ENCODE peak calls at places on chromosome 11, in six cellular contexts. A is OCI-LY7, W is A673, X is iPS DF 6.9, G is cardiac muscle cell, K is HCT116. E is an unnamed sample.

GRCh38 chr11:86672007-86672621 is at the start of gene ME3:
- DNase-seq in A (no peak), W (peak; percentile 66), X (no peak), G (peak; percentile 62), K (no peak), E (peak; percentile 90)

GRCh38 chr11:61718046-61718531 is 34.3 kb upstream of the MYRF start:
- DNase-seq in A (no peak), W (no peak), X (no peak), G (no peak), K (no peak), E (no peak)

GRCh38 chr11:89355649-89356048 is 135.5 kb downstream of the NOX4 start:
- DNase-seq in A (no peak), W (no peak), X (no peak), G (no peak), K (no peak), E (no peak)

GRCh38 chr11:119368121-119369034 is 13.1 kb downstream of the USP2 start:
- DNase-seq in A (no peak), W (peak; percentile 80), X (no peak), G (peak; percentile 33), K (no peak), E (peak; percentile 87)

GRCh38 chr11:11351042-11351586 is 1.9 kb downstream of the CSNK2A3 start:
- DNase-seq in A (no peak), W (no peak), X (no peak), G (peak; percentile 15), K (no peak), E (no peak)

GRCh38 chr11:92879086-92879485 is 90.4 kb upstream of the MTNR1B start:
- DNase-seq in A (no peak), W (no peak), X (no peak), G (no peak), K (no peak), E (no peak)

GRCh38 chr11:95092549-95093324 is 3.1 kb downstream of the ENDOD1 start:
- DNase-seq in A (peak; percentile 62), W (peak; percentile 40), X (no peak), G (peak; percentile 50), K (no peak), E (peak; percentile 86)

GRCh38 chr11:63907808-63908530 is 9.0 kb downstream of the RCOR2 start:
- DNase-seq in A (no peak), W (no peak), X (no peak), G (no peak), K (no peak), E (no peak)

GRCh38 chr11:117663826-117664225 is 133.2 kb downstream of the DSCAML1 start:
- DNase-seq in A (no peak), W (no peak), X (no peak), G (no peak), K (no peak), E (no peak)

GRCh38 chr11:5504403-5504891 is 5.3 kb downstream of the UBQLN3 start:
- DNase-seq in A (no peak), W (no peak), X (no peak), G (no peak), K (no peak), E (no peak)

GRCh38 chr11:104892723-104893511 is 5.3 kb downstream of the CASP12 start:
- DNase-seq in A (no peak), W (no peak), X (no peak), G (peak; percentile 19), K (no peak), E (no peak)

GRCh38 chr11:11980841-11981308 is 27.6 kb downstream of the DKK3 start:
- DNase-seq in A (no peak), W (peak; percentile 69), X (no peak), G (no peak), K (no peak), E (no peak)

GRCh38 chr11:90701040-90701439 is 478.2 kb upstream of the CHORDC1 start:
- DNase-seq in A (no peak), W (peak; percentile 5), X (no peak), G (no peak), K (no peak), E (no peak)

GRCh38 chr11:118438314-118438931 is 2.1 kb downstream of the KMT2A start:
- DNase-seq in A (peak; percentile 53), W (peak; percentile 78), X (no peak), G (peak; percentile 86), K (no peak), E (no peak)

GRCh38 chr11:15616130-15617105 is 501.7 kb downstream of the INSC start:
- DNase-seq in A (no peak), W (peak; percentile 7), X (no peak), G (no peak), K (no peak), E (no peak)

GRCh38 chr11:19811391-19811790 is 98.8 kb downstream of the NAV2 start:
- DNase-seq in A (no peak), W (peak; percentile 7), X (no peak), G (no peak), K (no peak), E (no peak)

GRCh38 chr11:61701298-61701993 is 21.3 kb downstream of the DAGLA start:
- DNase-seq in A (peak; percentile 27), W (peak; percentile 76), X (no peak), G (no peak), K (peak; percentile 22), E (peak; percentile 72)

GRCh38 chr11:125173027-125173426 is 8.5 kb downstream of the PKNOX2 start:
- DNase-seq in A (no peak), W (no peak), X (no peak), G (no peak), K (no peak), E (no peak)

GRCh38 chr11:33742249-33742851 is 6.1 kb upstream of the CD59 start:
- DNase-seq in A (peak; percentile 36), W (peak; percentile 62), X (no peak), G (peak; percentile 60), K (no peak), E (no peak)

DNA sequence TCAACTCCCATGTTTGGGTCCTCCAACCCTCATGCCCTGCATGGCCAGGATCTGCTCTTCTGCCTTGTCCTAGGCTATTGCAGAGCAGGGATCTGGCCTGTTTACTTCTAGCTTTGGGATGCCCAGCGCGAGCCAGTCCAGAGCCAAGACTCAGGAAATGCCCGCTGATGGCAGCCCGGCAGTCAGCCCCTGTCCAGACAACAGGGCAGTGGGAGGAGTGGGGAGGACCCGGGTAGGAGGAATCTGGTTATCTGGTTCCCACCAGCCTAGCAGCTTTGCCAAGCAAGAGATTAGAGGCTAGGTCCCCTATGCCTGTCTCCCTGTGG is 5.3 kb downstream of the AIP start:
- DNase-seq in A (no peak), W (no peak), X (no peak), G (no peak), K (no peak), E (no peak)
- H3K4me1 ChIP-seq in A (peaks cover 39% of the 10 kb centered on the region), W (peaks cover 5% of the 10 kb centered on the region), X (no peaks in the 10 kb centered on the region), G (no peaks in the 10 kb centered on the region), K (peaks cover 7% of the 10 kb centered on the region), E (peaks cover 9% of the 10 kb centered on the region)

GRCh38 chr11:48341466-48341865 is 16.7 kb downstream of the OR4C3 start:
- DNase-seq in A (no peak), W (no peak), X (no peak), G (no peak), K (no peak), E (no peak)
- H3K9me3 ChIP-seq in A (no peaks in the 10 kb centered on the region), W (peaks cover 7% of the 10 kb centered on the region), X (peaks cover 5% of the 10 kb centered on the region), G (no peaks in the 10 kb centered on the region), K (no peaks in the 10 kb centered on the region), E (no peaks in the 10 kb centered on the region)

DNA sequence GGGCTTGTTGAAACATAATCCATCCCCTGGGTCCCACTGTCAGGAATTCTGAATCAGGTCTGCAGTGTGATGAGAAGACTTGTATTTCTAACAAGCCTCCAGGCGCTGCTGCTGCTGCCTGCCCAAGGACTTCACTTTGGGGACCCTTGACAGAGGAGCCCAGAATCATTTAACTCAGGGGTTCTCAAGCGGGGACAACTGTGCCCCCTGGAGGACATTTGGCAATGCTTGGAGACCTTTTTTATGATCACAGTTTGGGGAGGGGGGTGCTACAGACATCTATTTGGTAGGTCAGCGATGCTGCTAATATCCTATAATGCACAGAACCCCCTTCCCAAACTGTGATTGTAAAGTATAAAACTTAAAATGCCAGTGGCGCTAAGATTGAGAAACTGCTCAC is 312.8 kb downstream of the OPCML start:
- DNase-seq in A (no peak), W (no peak), X (no peak), G (no peak), K (no peak), E (no peak)
- H3K36me3 ChIP-seq in A (no peaks in the 10 kb centered on the region), W (no peaks in the 10 kb centered on the region), X (no peaks in the 10 kb centered on the region), G (no peaks in the 10 kb centered on the region), K (no peaks in the 10 kb centered on the region), E (no peaks in the 10 kb centered on the region)

DNA sequence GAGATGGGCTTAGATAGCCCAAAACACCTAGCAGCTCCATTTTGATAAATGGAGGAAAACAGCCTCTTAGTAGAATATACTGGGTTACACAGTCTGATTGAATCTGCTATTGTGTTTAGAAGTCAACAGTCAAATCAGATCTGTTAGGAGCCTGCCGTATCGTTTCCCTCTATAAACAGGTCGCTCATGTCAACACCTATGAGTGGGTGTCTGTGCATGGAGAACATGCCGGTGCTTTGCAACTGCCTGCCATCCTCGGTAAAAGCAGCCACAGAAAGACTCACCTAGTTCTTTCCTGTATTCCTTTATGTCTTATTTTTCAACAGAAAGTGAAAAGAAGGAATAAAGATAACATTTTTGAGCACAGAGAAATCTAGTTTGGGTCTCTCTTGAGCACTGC is 99.4 kb downstream of the ETS1 start:
- DNase-seq in A (no peak), W (no peak), X (no peak), G (no peak), K (no peak), E (no peak)
- H3K4me1 ChIP-seq in A (peaks cover 39% of the 10 kb centered on the region), W (no peaks in the 10 kb centered on the region), X (no peaks in the 10 kb centered on the region), G (peaks cover 47% of the 10 kb centered on the region), K (no peaks in the 10 kb centered on the region), E (peaks cover 6% of the 10 kb centered on the region)

GRCh38 chr11:68425866-68426380 is 34.6 kb upstream of the PPP6R3 start:
- DNase-seq in A (no peak), W (no peak), X (no peak), G (no peak), K (no peak), E (no peak)
- H3K9me3 ChIP-seq in A (peaks cover 9% of the 10 kb centered on the region), W (peaks cover 11% of the 10 kb centered on the region), X (no peaks in the 10 kb centered on the region), G (no peaks in the 10 kb centered on the region), K (peaks cover 7% of the 10 kb centered on the region), E (peaks cover 10% of the 10 kb centered on the region)

DNA sequence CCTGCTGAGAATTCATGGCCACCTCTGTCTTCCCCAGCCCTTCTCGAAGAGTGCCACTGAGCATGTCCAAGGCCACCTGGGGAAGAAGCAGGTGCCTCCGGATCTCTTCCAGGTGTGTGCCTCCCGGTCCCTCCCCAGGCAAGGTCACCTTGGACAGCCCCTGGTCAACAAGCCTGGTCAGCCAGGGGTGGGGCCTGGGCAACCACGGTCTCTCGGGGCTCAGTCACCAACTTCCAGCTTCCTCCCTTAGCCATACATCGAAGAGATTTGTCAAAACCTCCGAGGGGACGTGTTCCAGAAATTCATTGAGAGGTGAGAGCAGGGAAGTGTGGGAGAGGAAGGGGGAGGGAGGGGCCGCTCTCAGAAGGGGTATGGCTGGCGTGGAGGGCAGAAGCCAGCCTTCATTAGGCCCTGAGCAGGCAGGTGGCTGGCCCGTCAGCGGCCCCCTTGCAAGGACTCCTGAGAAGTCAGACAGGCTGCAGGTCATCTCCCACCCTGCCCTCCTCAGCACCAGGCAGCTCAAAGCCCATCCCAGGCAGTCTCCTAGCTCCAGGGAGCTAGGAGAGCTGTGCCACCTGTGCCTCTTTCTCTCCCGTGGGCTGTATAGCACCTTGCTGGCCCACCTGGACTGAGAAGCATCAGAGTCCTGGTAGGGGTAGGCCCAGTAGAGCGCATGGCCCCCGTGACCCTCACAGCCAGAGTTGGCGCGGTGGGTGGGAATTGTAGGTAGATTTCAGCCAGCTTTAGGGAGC is 9.3 kb upstream of the ANKRD13D start:
- DNase-seq in A (no peak), W (no peak), X (no peak), G (no peak), K (no peak), E (no peak)
- H3K36me3 ChIP-seq in A (peaks cover 96% of the 10 kb centered on the region), W (peaks cover 66% of the 10 kb centered on the region), X (peaks cover 32% of the 10 kb centered on the region), G (peaks cover 34% of the 10 kb centered on the region), K (peaks cover 45% of the 10 kb centered on the region), E (peaks cover 11% of the 10 kb centered on the region)

GRCh38 chr11:71250512-71251158 is 1.7 kb downstream of the SHANK2 start:
- DNase-seq in A (no peak), W (no peak), X (no peak), G (no peak), K (no peak), E (no peak)
- H3K4me1 ChIP-seq in A (no peaks in the 10 kb centered on the region), W (peaks cover 3% of the 10 kb centered on the region), X (peaks cover 19% of the 10 kb centered on the region), G (no peaks in the 10 kb centered on the region), K (peaks cover 5% of the 10 kb centered on the region), E (peaks cover 41% of the 10 kb centered on the region)